ENCODE peak calls at places on chromosome 22, in nine cellular contexts. Y is neural progenitor cell; Z is GM13977; A is activated CD8-positive, alpha-beta T cell treated with anti-CD3 and anti-CD28 coated beads for 36 hours; O is epithelial cell of esophagus; F is PC-9; N is HCT116; U is activated B cell treated with CpG ODN at 0.5 μM for 24 hours; D is WTC11. E is an unnamed sample.
A peak's percentile ranks its signal among the peaks of the same experiment; 100 is the strongest.

GRCh38 chr22:44676441-44677298 is 25.3 kb upstream of the PRR5 start:
- DNase-seq in Y (no peak), Z (no peak), A (peak; percentile 49), O (peak; percentile 14), F (peak; percentile 35), N (no peak), U (no peak), D (no peak), E (no peak)

GRCh38 chr22:28978158-28978557 is 83.5 kb downstream of the C22orf31 start:
- DNase-seq in Y (no peak), Z (no peak), A (peak; percentile 17), O (peak; percentile 70), F (no peak), N (peak; percentile 40), U (no peak), D (no peak), E (no peak)

GRCh38 chr22:44333847-44334635 is 21.3 kb upstream of the SHISAL1 start:
- DNase-seq in Y (no peak), Z (no peak), A (no peak), O (no peak), F (no peak), N (no peak), U (no peak), D (no peak), E (no peak)

GRCh38 chr22:23431337-23432072 is 148.6 kb downstream of the IGLL1 start:
- DNase-seq in Y (peak; percentile 37), Z (no peak), A (no peak), O (peak; percentile 9), F (no peak), N (no peak), U (no peak), D (no peak), E (no peak)

GRCh38 chr22:21076907-21077625 is 31.3 kb downstream of the LRRC74B start:
- DNase-seq in Y (no peak), Z (no peak), A (no peak), O (no peak), F (no peak), N (no peak), U (no peak), D (no peak), E (no peak)

GRCh38 chr22:17149073-17149815 is 9.8 kb downstream of the HDHD5 start:
- DNase-seq in Y (no peak), Z (no peak), A (no peak), O (peak; percentile 38), F (peak; percentile 2), N (no peak), U (no peak), D (no peak), E (no peak)

GRCh38 chr22:23237201-23237798 is 57.0 kb downstream of the BCR start:
- DNase-seq in Y (peak; percentile 77), Z (no peak), A (no peak), O (no peak), F (no peak), N (no peak), U (no peak), D (peak; percentile 62), E (no peak)

GRCh38 chr22:49007013-49007653 is 820.5 kb downstream of the BRD1 start:
- DNase-seq in Y (no peak), Z (no peak), A (no peak), O (no peak), F (no peak), N (no peak), U (no peak), D (no peak), E (no peak)

GRCh38 chr22:50074551-50075042 is 10.6 kb downstream of the MLC1 start:
- DNase-seq in Y (no peak), Z (no peak), A (no peak), O (no peak), F (no peak), N (no peak), U (no peak), D (no peak), E (no peak)

GRCh38 chr22:37632174-37633081 is 7.0 kb upstream of the SH3BP1 start:
- DNase-seq in Y (no peak), Z (peak; percentile 70), A (peak; percentile 73), O (no peak), F (no peak), N (no peak), U (no peak), D (no peak), E (no peak)

GRCh38 chr22:37633082-37633692 is 6.3 kb upstream of the SH3BP1 start:
- DNase-seq in Y (no peak), Z (peak; percentile 92), A (peak; percentile 91), O (no peak), F (no peak), N (no peak), U (peak; percentile 71), D (no peak), E (peak; percentile 58)

GRCh38 chr22:37634505-37635002 is 4.9 kb upstream of the SH3BP1 start:
- DNase-seq in Y (no peak), Z (no peak), A (peak; percentile 32), O (no peak), F (no peak), N (no peak), U (no peak), D (no peak), E (no peak)

GRCh38 chr22:37635157-37635556 is 4.3 kb upstream of the SH3BP1 start:
- DNase-seq in Y (no peak), Z (no peak), A (no peak), O (no peak), F (no peak), N (no peak), U (no peak), D (no peak), E (no peak)

GRCh38 chr22:37633693-37634504 is 5.6 kb upstream of the SH3BP1 start:
- DNase-seq in Y (peak; percentile 82), Z (peak; percentile 90), A (peak; percentile 90), O (no peak), F (peak; percentile 50), N (no peak), U (peak; percentile 69), D (peak; percentile 68), E (peak; percentile 66)
- TF ChIP-seq CTCF in Y (peak; percentile 27), Z (peak; percentile 44), A (peak; percentile 20), O (no peak), F (no peak), N (no peak), U (no peak), D (no peak), E (no peak)

GRCh38 chr22:40856513-40857308 is at the start of the genes ST13 and XPNPEP3:
- DNase-seq in Y (peak; percentile 98), Z (peak; percentile 90), A (peak; percentile 98), O (peak; percentile 96), F (peak; percentile 95), N (peak; percentile 92), U (peak; percentile 96), D (peak; percentile 97), E (peak; percentile 96)
- TF ChIP-seq CTCF in Y (peak; percentile 48), Z (peak; percentile 3), A (peak; percentile 16), O (peak; percentile 10), F (peak; percentile 53), N (peak; percentile 20), U (no peak), D (no peak), E (no peak)

GRCh38 chr22:46109474-46110003 is 40.8 kb upstream of the PPARA start:
- DNase-seq in Y (no peak), Z (no peak), A (no peak), O (no peak), F (no peak), N (no peak), U (no peak), D (no peak), E (no peak)

GRCh38 chr22:46110215-46110614 is 40.1 kb upstream of the PPARA start:
- DNase-seq in Y (no peak), Z (no peak), A (peak; percentile 30), O (peak; percentile 62), F (peak; percentile 53), N (no peak), U (no peak), D (peak; percentile 44), E (no peak)

GRCh38 chr22:46107089-46107664 is 43.1 kb upstream of the PPARA start:
- DNase-seq in Y (no peak), Z (no peak), A (no peak), O (no peak), F (no peak), N (no peak), U (no peak), D (no peak), E (no peak)

GRCh38 chr22:46107753-46108563 is 42.4 kb upstream of the PPARA start:
- DNase-seq in Y (no peak), Z (no peak), A (no peak), O (no peak), F (no peak), N (no peak), U (no peak), D (no peak), E (no peak)

DNA sequence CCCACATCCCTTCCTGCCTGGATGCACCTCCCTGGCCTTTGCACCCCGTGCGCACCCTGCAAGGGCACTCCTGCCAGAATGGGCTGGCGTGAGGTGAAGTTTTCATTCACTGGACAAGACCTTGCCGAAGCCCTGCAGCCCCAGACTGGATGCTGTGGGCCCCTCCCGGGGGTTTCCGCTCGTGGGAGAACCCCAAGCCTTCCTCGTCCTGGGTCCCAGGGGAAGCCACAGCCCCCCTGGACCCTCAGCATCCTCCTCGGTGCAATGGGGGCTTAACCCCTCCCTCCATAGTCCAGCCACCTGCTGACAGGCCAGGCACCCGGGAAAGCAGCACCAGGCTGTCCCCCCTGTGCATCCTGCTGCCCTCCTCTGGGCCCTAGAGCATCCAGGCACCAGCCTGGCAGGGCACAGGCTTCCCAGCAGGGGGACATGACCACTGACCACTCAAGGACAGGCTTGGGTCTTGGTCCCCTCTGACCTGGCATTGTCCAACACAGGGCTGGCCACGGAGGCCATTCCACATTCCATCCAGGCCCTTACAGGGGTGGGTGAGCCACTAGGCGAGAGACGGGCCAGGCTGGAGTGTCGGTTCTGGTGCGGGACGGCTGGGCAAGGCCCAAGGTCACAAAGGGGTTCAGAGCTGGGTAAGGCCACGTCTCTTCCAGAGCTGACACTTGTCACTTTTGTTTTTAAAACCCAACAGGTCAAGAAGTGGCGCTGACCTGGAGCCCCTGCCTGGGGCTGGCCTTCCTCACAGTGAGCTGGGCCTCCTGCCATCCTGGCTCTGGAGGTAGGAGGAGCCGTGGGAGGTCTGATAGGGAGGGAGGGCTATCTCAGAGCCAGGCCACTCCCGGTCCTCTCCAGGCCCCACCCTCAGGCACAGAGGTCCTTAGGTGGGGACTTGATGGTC is 41.5 kb upstream of the PPARA start:
- DNase-seq in Y (peak; percentile 17), Z (no peak), A (no peak), O (peak; percentile 55), F (no peak), N (no peak), U (no peak), D (no peak), E (no peak)
- TF ChIP-seq CTCF in Y (no peak), Z (no peak), A (no peak), O (no peak), F (no peak), N (peak; percentile 17), U (no peak), D (no peak), E (no peak)

GRCh38 chr22:45831394-45831793 is 145.6 kb downstream of the WNT7B start:
- DNase-seq in Y (no peak), Z (no peak), A (no peak), O (no peak), F (no peak), N (peak; percentile 6), U (no peak), D (no peak), E (no peak)
- TF ChIP-seq CTCF in Y (no peak), Z (peak; percentile 35), A (no peak), O (peak; percentile 33), F (peak; percentile 62), N (peak; percentile 55), U (no peak), D (no peak), E (no peak)

GRCh38 chr22:41092023-41092817 is at the start of gene EP300:
- DNase-seq in Y (peak; percentile 85), Z (peak; percentile 90), A (peak; percentile 89), O (peak; percentile 77), F (peak; percentile 80), N (peak; percentile 40), U (peak; percentile 79), D (peak; percentile 69), E (peak; percentile 81)
- TF ChIP-seq CTCF in Y (peak; percentile 27), Z (peak; percentile 27), A (peak; percentile 23), O (peak; percentile 35), F (peak; percentile 40), N (no peak), U (no peak), D (no peak), E (peak; percentile 10)

E was measured in natural killer cell.